ENCODE peak calls at places on chromosomes 7 and 10, in five cellular contexts. N is IMR-90, L is mesenchymal stem cell, B is H1, E is neuronal stem cell. G is an unnamed sample.

GRCh38 chr10:102959399-102959798 is 41.3 kb downstream of the CNNM2 start:
- DNase-seq in N (no peak), L (no peak), B (no peak), E (no peak), G (no peak)

GRCh38 chr7:158388072-158388471 is 199.6 kb downstream of the PTPRN2 start:
- DNase-seq in N (no peak), L (no peak), B (no peak), E (no peak), G (no peak)

GRCh38 chr7:31020652-31021051 is 31.5 kb upstream of the ADCYAP1R1 start:
- DNase-seq in N (no peak), L (no peak), B (no peak), E (no peak), G (peak)

GRCh38 chr10:114402871-114403544 is 1.3 kb downstream of the AFAP1L2 start:
- DNase-seq in N (no peak), L (peak), B (no peak), E (no peak), G (peak)

GRCh38 chr7:1532456-1533254 is 2.2 kb downstream of the MAFK start:
- DNase-seq in N (peak), L (peak), B (no peak), E (no peak), G (no peak)

GRCh38 chr7:77989981-77990566 is 191.5 kb downstream of the PHTF2 start:
- DNase-seq in N (no peak), L (peak), B (no peak), E (no peak), G (peak)

GRCh38 chr7:37467017-37467416 is 18.4 kb upstream of the ELMO1 start:
- DNase-seq in N (no peak), L (no peak), B (no peak), E (no peak), G (no peak)

GRCh38 chr7:2629740-2630681 is 1.8 kb upstream of the TTYH3 start:
- DNase-seq in N (peak), L (peak), B (no peak), E (no peak), G (no peak)

GRCh38 chr7:77442631-77443420 is 26.7 kb upstream of the GSAP start:
- DNase-seq in N (peak), L (peak), B (no peak), E (no peak), G (no peak)

GRCh38 chr10:33706746-33707145 is 372.3 kb upstream of the NRP1 start:
- DNase-seq in N (peak), L (no peak), B (no peak), E (no peak), G (no peak)

GRCh38 chr10:114905450-114905849 is 32.5 kb upstream of the TRUB1 start:
- DNase-seq in N (peak), L (peak), B (no peak), E (no peak), G (no peak)

GRCh38 chr10:26215923-26216576 is 524 bp upstream of the GAD2 start:
- DNase-seq in N (no peak), L (no peak), B (no peak), E (peak), G (peak)

GRCh38 chr7:90067171-90067570 is 87.1 kb upstream of the STEAP1 start:
- DNase-seq in N (no peak), L (no peak), B (no peak), E (no peak), G (peak)

GRCh38 chr7:47045169-47045568 is 536.7 kb downstream of the TNS3 start:
- DNase-seq in N (no peak), L (no peak), B (no peak), E (no peak), G (no peak)

GRCh38 chr10:28457110-28457509 is 75.8 kb upstream of the WAC start:
- DNase-seq in N (no peak), L (no peak), B (no peak), E (no peak), G (no peak)

GRCh38 chr10:117860823-117861222 is 185.9 kb downstream of the RAB11FIP2 start:
- DNase-seq in N (peak), L (no peak), B (no peak), E (no peak), G (peak)

GRCh38 chr10:52739380-52740154 is 33.0 kb downstream of the MBL2 start:
- DNase-seq in N (no peak), L (no peak), B (no peak), E (no peak), G (no peak)

GRCh38 chr7:25823571-25823970 is 328.4 kb upstream of the NFE2L3 start:
- DNase-seq in N (no peak), L (no peak), B (no peak), E (no peak), G (no peak)

GRCh38 chr7:15778191-15778590 is 91.7 kb upstream of the MEOX2 start:
- DNase-seq in N (no peak), L (no peak), B (no peak), E (no peak), G (no peak)

GRCh38 chr7:150937848-150938561 is 40.1 kb downstream of the KCNH2 start:
- DNase-seq in N (peak), L (no peak), B (no peak), E (no peak), G (peak)

GRCh38 chr7:99194301-99194700 is 13.6 kb downstream of the KPNA7 start:
- DNase-seq in N (no peak), L (no peak), B (no peak), E (no peak), G (no peak)

GRCh38 chr7:49580000-49580399 is 193.4 kb upstream of the VWC2 start:
- DNase-seq in N (no peak), L (no peak), B (peak), E (no peak), G (peak)

GRCh38 chr7:142898377-142899235 is 13.1 kb upstream of the TRPV6 start:
- DNase-seq in N (no peak), L (no peak), B (no peak), E (no peak), G (peak)

GRCh38 chr7:158811461-158811860 is 17.8 kb downstream of the ESYT2 start:
- DNase-seq in N (peak), L (peak), B (no peak), E (no peak), G (peak)

GRCh38 chr10:12905067-12905466 is 96.4 kb downstream of the CCDC3 start:
- DNase-seq in N (no peak), L (no peak), B (no peak), E (no peak), G (no peak)

GRCh38 chr10:68154211-68154497 is 44.9 kb downstream of the MYPN start:
- DNase-seq in N (peak), L (no peak), B (no peak), E (no peak), G (peak)

GRCh38 chr7:101650579-101651081 is 21.5 kb upstream of the MYL10 start:
- DNase-seq in N (no peak), L (peak), B (no peak), E (no peak), G (no peak)

GRCh38 chr10:86646933-86647332 is 7.4 kb upstream of the OPN4 start:
- DNase-seq in N (no peak), L (no peak), B (no peak), E (no peak), G (no peak)

GRCh38 chr7:124515431-124515830 is 250.2 kb downstream of the GPR37 start:
- DNase-seq in N (no peak), L (no peak), B (no peak), E (no peak), G (no peak)

GRCh38 chr10:86870679-86871078 is 86.7 kb downstream of the MMRN2 start:
- DNase-seq in N (no peak), L (no peak), B (no peak), E (no peak), G (no peak)

GRCh38 chr7:116687801-116688201 is 15.8 kb downstream of the MET start:
- DNase-seq in N (peak), L (peak), B (no peak), E (peak), G (no peak)

GRCh38 chr7:105664816-105665525 is 83.7 kb upstream of the EFCAB10 start:
- DNase-seq in N (peak), L (peak), B (no peak), E (no peak), G (peak)

GRCh38 chr10:73884017-73884416 is 9.7 kb upstream of the CAMK2G start:
- DNase-seq in N (no peak), L (no peak), B (no peak), E (no peak), G (no peak)

GRCh38 chr10:70930251-70931000 is 42.1 kb upstream of the PCBD1 start:
- DNase-seq in N (no peak), L (no peak), B (no peak), E (no peak), G (no peak)

GRCh38 chr7:129375221-129375938 is 58.9 kb upstream of the STRIP2 start:
- DNase-seq in N (no peak), L (no peak), B (no peak), E (no peak), G (no peak)

GRCh38 chr10:71613303-71613777 is 106.2 kb downstream of the C10orf105 start:
- DNase-seq in N (no peak), L (no peak), B (no peak), E (no peak), G (no peak)

GRCh38 chr10:95289003-95289920 is 1.5 kb downstream of the PDLIM1 start:
- DNase-seq in N (no peak), L (peak), B (no peak), E (no peak), G (peak)

GRCh38 chr7:33916357-33917081 is 11.2 kb downstream of the BMPER start:
- DNase-seq in N (peak), L (no peak), B (no peak), E (no peak), G (no peak)

DNA sequence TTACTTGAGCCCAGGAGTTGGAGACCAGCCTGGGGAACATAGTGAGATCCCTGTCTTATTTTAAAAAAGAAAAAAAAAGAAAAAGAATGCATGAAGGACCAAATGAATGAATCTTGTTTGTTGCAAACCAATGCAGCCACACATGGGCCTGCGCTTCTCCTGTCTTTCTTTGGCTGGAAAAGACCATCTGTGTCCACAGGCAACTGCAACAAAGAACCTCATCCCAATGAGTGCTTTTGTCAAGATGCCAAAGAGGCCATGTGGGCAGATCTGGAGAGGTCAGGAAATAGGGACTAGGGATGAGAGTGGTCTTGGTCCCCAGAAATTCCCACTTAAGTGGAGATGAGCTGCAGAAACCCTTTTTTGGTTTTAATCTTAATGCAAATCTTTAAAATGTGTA is 49.8 kb upstream of the DUSP5 start:
- DNase-seq in N (no peak), L (no peak), B (no peak), E (no peak), G (no peak)
- H3K4me2 ChIP-seq in N (no peak), L (no peak), B (no peak), E (no peak), G (no peak)

GRCh38 chr10:97384641-97385040 is 16.5 kb downstream of the RRP12 start:
- DNase-seq in N (no peak), L (no peak), B (no peak), E (no peak), G (no peak)
- H2BK15ac ChIP-seq in N (no peak), L (no peak), B (no peak), E (no peak), G (no peak)

GRCh38 chr10:11506247-11506789 is 105.1 kb downstream of the USP6NL start:
- DNase-seq in N (no peak), L (no peak), B (no peak), E (no peak), G (no peak)

GRCh38 chr10:11511325-11511724 is 100.1 kb downstream of the USP6NL start:
- DNase-seq in N (no peak), L (no peak), B (no peak), E (no peak), G (no peak)

GRCh38 chr10:11505636-11506035 is 105.8 kb downstream of the USP6NL start:
- DNase-seq in N (no peak), L (no peak), B (no peak), E (peak), G (no peak)

GRCh38 chr10:11510714-11511113 is 100.7 kb downstream of the USP6NL start:
- DNase-seq in N (no peak), L (no peak), B (no peak), E (no peak), G (no peak)

DNA sequence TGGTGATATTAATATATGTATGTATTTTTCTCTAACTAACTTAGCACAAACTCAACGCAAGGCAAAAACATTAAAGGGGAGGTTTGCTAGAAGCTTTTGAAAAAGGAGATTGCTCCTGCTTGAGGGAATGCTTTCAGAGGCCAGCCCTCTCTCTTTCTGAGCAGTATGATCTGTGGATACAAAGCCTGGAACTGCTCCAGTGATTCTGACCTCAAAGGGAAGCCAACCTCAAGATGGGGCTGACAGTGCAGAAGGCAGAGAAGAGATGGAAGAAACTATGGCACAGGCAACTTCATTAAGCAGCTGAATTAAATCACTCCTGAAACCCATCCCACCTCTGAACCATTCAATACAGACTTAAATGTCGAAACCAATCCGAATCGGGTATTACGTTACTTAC is 102.4 kb downstream of the USP6NL start:
- DNase-seq in N (no peak), L (no peak), B (no peak), E (no peak), G (no peak)
- H3K4me3 ChIP-seq in N (no peak), L (no peak), B (no peak), E (no peak), G (no peak)

GRCh38 chr10:77789861-77790260 is 136.7 kb downstream of the DLG5 start:
- DNase-seq in N (no peak), L (no peak), B (no peak), E (no peak), G (no peak)

GRCh38 chr10:77784856-77785255 is 141.7 kb downstream of the DLG5 start:
- DNase-seq in N (peak), L (peak), B (no peak), E (no peak), G (no peak)

GRCh38 chr10:77788496-77789010 is 138.0 kb downstream of the DLG5 start:
- DNase-seq in N (no peak), L (no peak), B (no peak), E (no peak), G (no peak)

GRCh38 chr10:77789016-77789415 is 137.5 kb downstream of the DLG5 start:
- DNase-seq in N (no peak), L (no peak), B (no peak), E (no peak), G (no peak)

DNA sequence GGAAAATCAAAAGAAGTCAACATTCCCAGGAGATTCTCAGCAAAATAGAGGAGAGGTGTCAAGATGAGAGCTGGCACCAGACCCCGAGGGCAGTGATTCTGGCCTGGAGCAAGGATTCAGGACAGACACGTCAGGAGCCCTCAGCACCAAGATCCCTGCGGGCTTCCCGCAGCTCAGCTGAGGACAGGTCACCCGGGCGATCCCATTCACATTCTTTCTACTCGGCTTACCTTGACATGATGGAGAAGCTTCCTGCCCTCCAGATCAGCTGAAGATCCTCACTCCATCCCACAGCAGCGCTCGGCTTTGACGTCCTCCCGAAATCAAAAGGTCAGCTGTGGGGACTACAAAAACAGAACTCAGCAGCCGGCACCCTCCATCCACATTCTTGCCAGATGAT is 139.1 kb downstream of the DLG5 start:
- DNase-seq in N (no peak), L (no peak), B (no peak), E (no peak), G (no peak)
- H3K4me2 ChIP-seq in N (no peak), L (no peak), B (no peak), E (no peak), G (no peak)

DNA sequence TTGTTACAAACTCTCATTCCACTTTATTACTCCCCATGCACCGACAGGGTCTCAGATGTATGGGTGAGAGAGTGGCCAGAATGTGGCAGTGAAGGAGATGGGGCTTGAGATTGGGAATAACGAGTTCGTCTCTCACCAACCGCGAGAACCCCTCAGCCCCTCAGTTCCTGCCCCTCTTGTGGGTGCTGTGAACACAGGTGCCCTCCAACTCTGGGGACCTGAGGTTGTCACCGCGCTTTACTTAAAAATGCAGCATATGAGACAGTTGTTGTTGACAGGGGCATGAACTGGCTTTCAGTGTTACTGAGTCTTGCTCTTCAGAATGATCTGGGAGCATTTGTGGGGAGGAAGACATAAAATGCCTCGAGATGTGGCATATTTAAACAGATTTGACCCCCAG is 290.0 kb downstream of the WDR37 start:
- DNase-seq in N (no peak), L (no peak), B (no peak), E (no peak), G (no peak)
- H2BK15ac ChIP-seq in N (no peak), L (no peak), B (no peak), E (no peak), G (no peak)